ENCODE peak calls at places on chromosomes 11 and 22, in six cellular contexts. One of them, this sample, is unnamed.

GRCh38 chr11:117835576-117835975 is 11.0 kb upstream of the FXYD2 start:
- DNase-seq in GOT3: no peak
- DNase-seq in aorta: peak
- DNase-seq in NCI-H1930: no peak
- DNase-seq in testis: no peak
- DNase-seq in left cardiac atrium: no peak
- DNase-seq in this sample: no peak

GRCh38 chr22:22463855-22464540 is 44.5 kb downstream of the ZNF280B start:
- DNase-seq in left cardiac atrium: peak
- DNase-seq in GOT3: peak
- DNase-seq in aorta: no peak
- DNase-seq in testis: peak
- DNase-seq in NCI-H1930: no peak
- DNase-seq in this sample: no peak

GRCh38 chr11:129146196-129146595 is 45.9 kb downstream of the ARHGAP32 start:
- DNase-seq in left cardiac atrium: no peak
- DNase-seq in aorta: no peak
- DNase-seq in testis: no peak
- DNase-seq in NCI-H1930: no peak
- DNase-seq in GOT3: no peak
- DNase-seq in this sample: no peak

GRCh38 chr11:88618716-88619462 is 281.4 kb upstream of the CTSC start:
- DNase-seq in left cardiac atrium: no peak
- DNase-seq in testis: no peak
- DNase-seq in NCI-H1930: no peak
- DNase-seq in GOT3: no peak
- DNase-seq in aorta: no peak
- DNase-seq in this sample: no peak

GRCh38 chr22:46287873-46288751 is 8.6 kb upstream of the GTSE1 start:
- DNase-seq in testis: no peak
- DNase-seq in aorta: peak
- DNase-seq in GOT3: no peak
- DNase-seq in NCI-H1930: no peak
- DNase-seq in left cardiac atrium: peak
- DNase-seq in this sample: no peak

GRCh38 chr11:129574431-129574830 is 198.8 kb downstream of the BARX2 start:
- DNase-seq in testis: no peak
- DNase-seq in left cardiac atrium: no peak
- DNase-seq in aorta: no peak
- DNase-seq in GOT3: no peak
- DNase-seq in NCI-H1930: no peak
- DNase-seq in this sample: no peak

GRCh38 chr11:12625438-12626071 is 48.7 kb upstream of the TEAD1 start:
- DNase-seq in GOT3: no peak
- DNase-seq in aorta: no peak
- DNase-seq in left cardiac atrium: no peak
- DNase-seq in testis: no peak
- DNase-seq in NCI-H1930: no peak
- DNase-seq in this sample: no peak

GRCh38 chr11:123197711-123198110 is 2.7 kb upstream of the CLMP start:
- DNase-seq in testis: no peak
- DNase-seq in left cardiac atrium: no peak
- DNase-seq in aorta: no peak
- DNase-seq in GOT3: no peak
- DNase-seq in NCI-H1930: no peak
- DNase-seq in this sample: no peak

GRCh38 chr11:86610559-86611341 is 61.7 kb downstream of the ME3 start:
- DNase-seq in aorta: no peak
- DNase-seq in testis: no peak
- DNase-seq in GOT3: no peak
- DNase-seq in NCI-H1930: no peak
- DNase-seq in left cardiac atrium: no peak
- DNase-seq in this sample: peak

GRCh38 chr11:44223261-44223660 is 86.7 kb downstream of the ALX4 start:
- DNase-seq in GOT3: no peak
- DNase-seq in testis: no peak
- DNase-seq in aorta: no peak
- DNase-seq in NCI-H1930: no peak
- DNase-seq in left cardiac atrium: no peak
- DNase-seq in this sample: no peak

GRCh38 chr11:72224587-72225410 is at the start of gene INPPL1:
- DNase-seq in aorta: peak
- DNase-seq in left cardiac atrium: peak
- DNase-seq in testis: peak
- DNase-seq in NCI-H1930: no peak
- DNase-seq in GOT3: no peak
- DNase-seq in this sample: peak

GRCh38 chr11:10838083-10838482 is 19.8 kb downstream of the ZBED5 start:
- DNase-seq in NCI-H1930: no peak
- DNase-seq in aorta: no peak
- DNase-seq in GOT3: no peak
- DNase-seq in testis: no peak
- DNase-seq in left cardiac atrium: no peak
- DNase-seq in this sample: no peak

GRCh38 chr11:24773326-24773725 is 276.5 kb downstream of the LUZP2 start:
- DNase-seq in testis: no peak
- DNase-seq in NCI-H1930: no peak
- DNase-seq in GOT3: no peak
- DNase-seq in left cardiac atrium: no peak
- DNase-seq in aorta: no peak
- DNase-seq in this sample: no peak

GRCh38 chr11:111373590-111373989 is 5.5 kb downstream of the POU2AF1 start:
- DNase-seq in NCI-H1930: no peak
- DNase-seq in testis: no peak
- DNase-seq in GOT3: no peak
- DNase-seq in aorta: no peak
- DNase-seq in left cardiac atrium: no peak
- DNase-seq in this sample: no peak

GRCh38 chr11:67631427-67631826 is 1.7 kb upstream of the NUDT8 start:
- DNase-seq in testis: no peak
- DNase-seq in GOT3: no peak
- DNase-seq in aorta: peak
- DNase-seq in left cardiac atrium: peak
- DNase-seq in NCI-H1930: no peak
- DNase-seq in this sample: no peak

GRCh38 chr11:122646549-122647340 is 8.8 kb upstream of the UBASH3B start:
- DNase-seq in left cardiac atrium: no peak
- DNase-seq in GOT3: no peak
- DNase-seq in NCI-H1930: no peak
- DNase-seq in aorta: peak
- DNase-seq in testis: no peak
- DNase-seq in this sample: no peak

GRCh38 chr11:46240371-46240770 is 37.1 kb upstream of the CREB3L1 start:
- DNase-seq in NCI-H1930: no peak
- DNase-seq in testis: no peak
- DNase-seq in aorta: no peak
- DNase-seq in GOT3: no peak
- DNase-seq in left cardiac atrium: no peak
- DNase-seq in this sample: no peak

GRCh38 chr11:73465019-73465675 is 88.9 kb downstream of the RELT start:
- DNase-seq in testis: no peak
- DNase-seq in GOT3: no peak
- DNase-seq in left cardiac atrium: no peak
- DNase-seq in NCI-H1930: no peak
- DNase-seq in aorta: no peak
- DNase-seq in this sample: no peak